ENCODE peak calls at places on chromosomes 7 and 10, in eight cellular contexts. J is glutamatergic neuron, E is esophagus squamous epithelium, K is lower lobe of right lung, R is mammary epithelial cell, S is heart right ventricle, M is progenitor cell of endocrine pancreas, T is Calu3. A is an unnamed sample.

GRCh38 chr7:136214356-136214755 is 237.2 kb upstream of the MTPN start:
- DNase-seq in T (no peak), K (no peak), S (no peak), M (no peak), E (no peak), J (no peak), R (no peak), A (no peak)

GRCh38 chr7:44796034-44796503 is 412 bp upstream of the PPIA start:
- DNase-seq in M (no peak), R (peak), J (no peak), K (no peak), E (no peak), S (no peak), T (no peak), A (no peak)

GRCh38 chr7:137801003-137801402 is 45.8 kb downstream of the DGKI start:
- DNase-seq in K (no peak), T (no peak), M (no peak), R (peak), E (no peak), S (no peak), J (no peak), A (no peak)

GRCh38 chr7:35487841-35488240 is 207.1 kb downstream of the HERPUD2 start:
- DNase-seq in K (no peak), T (no peak), S (no peak), E (no peak), J (no peak), R (no peak), M (no peak), A (no peak)

GRCh38 chr7:83015921-83016320 is 146.8 kb downstream of the PCLO start:
- DNase-seq in R (no peak), T (no peak), K (no peak), S (no peak), M (no peak), E (no peak), J (no peak), A (no peak)

GRCh38 chr7:74334026-74334425 is 44.8 kb downstream of the CLIP2 start:
- DNase-seq in S (no peak), E (no peak), M (no peak), K (no peak), R (peak), T (no peak), J (no peak), A (no peak)

GRCh38 chr7:26169271-26169670 is 17.3 kb downstream of the NFE2L3 start:
- DNase-seq in K (no peak), J (no peak), T (no peak), R (no peak), S (no peak), M (no peak), E (no peak), A (no peak)

GRCh38 chr7:34036972-34037792 is 131.8 kb downstream of the BMPER start:
- DNase-seq in E (no peak), R (no peak), M (no peak), S (no peak), J (no peak), T (no peak), K (no peak), A (no peak)

GRCh38 chr10:61761825-61762217 is 99.1 kb downstream of the CABCOCO1 start:
- DNase-seq in M (no peak), T (no peak), J (no peak), R (peak), E (no peak), K (no peak), S (no peak), A (no peak)

GRCh38 chr10:97882142-97883091 is 32.8 kb downstream of the GOLGA7B start:
- DNase-seq in J (no peak), E (no peak), K (no peak), S (no peak), R (peak), M (no peak), T (peak), A (no peak)

GRCh38 chr10:34275626-34276025 is 539.5 kb downstream of the PARD3 start:
- DNase-seq in M (no peak), E (no peak), K (no peak), R (no peak), T (no peak), S (no peak), J (no peak), A (no peak)

GRCh38 chr10:90583416-90583815 is 274.4 kb downstream of the HTR7 start:
- DNase-seq in K (no peak), T (no peak), M (no peak), R (no peak), E (no peak), S (no peak), J (no peak), A (no peak)

GRCh38 chr7:74040101-74040790 is 12.3 kb downstream of the ELN start:
- DNase-seq in J (no peak), T (no peak), M (no peak), R (no peak), K (no peak), S (no peak), E (no peak), A (no peak)

GRCh38 chr7:141649865-141650499 is 52.0 kb downstream of the DENND11 start:
- DNase-seq in J (peak), R (peak), M (peak), T (peak), K (no peak), S (no peak), E (no peak), A (peak)

GRCh38 chr7:47478926-47479791 is 102.8 kb downstream of the TNS3 start:
- DNase-seq in J (no peak), M (no peak), E (no peak), K (no peak), R (no peak), T (no peak), S (no peak), A (no peak)

GRCh38 chr10:90181251-90181691 is 479.9 kb downstream of the KIF20B start:
- DNase-seq in T (no peak), R (no peak), E (no peak), M (no peak), S (no peak), K (no peak), J (no peak), A (no peak)

GRCh38 chr10:100983868-100984669 is 3.2 kb downstream of the MRPL43 start:
- DNase-seq in J (no peak), S (no peak), E (no peak), R (no peak), M (no peak), K (peak), T (no peak), A (no peak)

GRCh38 chr10:120131183-120131582 is 238.7 kb downstream of the SEC23IP start:
- DNase-seq in K (no peak), J (no peak), E (no peak), M (peak), S (no peak), R (peak), T (no peak), A (peak)

GRCh38 chr7:28793383-28793782 is 164.7 kb downstream of the TRIL start:
- DNase-seq in E (no peak), R (no peak), M (no peak), T (no peak), S (peak), J (no peak), K (no peak), A (no peak)

GRCh38 chr7:149014309-149014708 is 14.0 kb downstream of the PDIA4 start:
- DNase-seq in S (no peak), J (no peak), E (no peak), M (no peak), R (no peak), T (no peak), K (no peak), A (no peak)

GRCh38 chr10:123236122-123236521 is 81.9 kb downstream of the BUB3 start:
- DNase-seq in R (no peak), M (no peak), K (no peak), T (no peak), S (no peak), J (no peak), E (no peak), A (no peak)

GRCh38 chr10:48444266-48444665 is 137.8 kb downstream of the MAPK8 start:
- DNase-seq in T (no peak), E (no peak), M (no peak), S (no peak), J (no peak), K (no peak), R (peak), A (no peak)

GRCh38 chr7:85659364-85659763 is 472.5 kb upstream of the SEMA3D start:
- DNase-seq in J (no peak), K (no peak), M (no peak), R (peak), E (no peak), S (no peak), T (no peak), A (no peak)

GRCh38 chr7:109246330-109247077 is 676.8 kb downstream of the DNAJB9 start:
- DNase-seq in K (no peak), E (no peak), T (peak), M (no peak), S (no peak), J (no peak), R (peak), A (no peak)

GRCh38 chr10:46282460-46283216 is 4.2 kb upstream of the ANTXRL start:
- DNase-seq in S (peak), R (peak), J (peak), K (peak), E (no peak), T (peak), M (peak), A (peak)

GRCh38 chr10:79025113-79025832 is 43.5 kb upstream of the ZMIZ1 start:
- DNase-seq in M (no peak), E (no peak), R (no peak), T (no peak), K (peak), J (peak), S (no peak), A (peak)

GRCh38 chr7:69237541-69237940 is 360.7 kb upstream of the AUTS2 start:
- DNase-seq in T (no peak), S (no peak), J (no peak), K (no peak), M (no peak), E (no peak), R (no peak), A (no peak)

GRCh38 chr10:67818323-67818722 is 19.7 kb downstream of the DNAJC12 start:
- DNase-seq in K (no peak), E (no peak), M (no peak), J (no peak), S (no peak), R (peak), T (peak), A (no peak)

GRCh38 chr7:28155019-28155660 is 25.5 kb downstream of the JAZF1 start:
- DNase-seq in J (no peak), T (no peak), R (no peak), M (no peak), E (no peak), K (no peak), S (no peak), A (no peak)

GRCh38 chr10:73785721-73786511 is 510 bp downstream of the ZSWIM8 start:
- DNase-seq in J (peak), E (no peak), M (peak), K (peak), S (no peak), T (peak), R (peak), A (peak)

GRCh38 chr7:50312176-50312575 is 7.7 kb downstream of the IKZF1 start:
- DNase-seq in M (no peak), S (no peak), E (no peak), K (no peak), J (no peak), T (no peak), R (no peak), A (no peak)

GRCh38 chr7:102117743-102118142 is 168.9 kb upstream of the SH2B2 start:
- DNase-seq in T (no peak), S (no peak), K (no peak), E (no peak), M (no peak), R (no peak), J (no peak), A (no peak)

GRCh38 chr7:102119213-102119651 is 167.4 kb upstream of the SH2B2 start:
- DNase-seq in T (no peak), S (no peak), M (no peak), E (no peak), K (no peak), J (no peak), R (peak), A (no peak)

GRCh38 chr7:102120666-102121065 is 166.0 kb upstream of the SH2B2 start:
- DNase-seq in J (no peak), K (no peak), M (no peak), T (no peak), S (no peak), E (no peak), R (no peak), A (no peak)

GRCh38 chr7:102122026-102122425 is 164.6 kb upstream of the SH2B2 start:
- DNase-seq in E (no peak), S (no peak), R (no peak), T (no peak), K (no peak), M (no peak), J (no peak), A (no peak)

DNA sequence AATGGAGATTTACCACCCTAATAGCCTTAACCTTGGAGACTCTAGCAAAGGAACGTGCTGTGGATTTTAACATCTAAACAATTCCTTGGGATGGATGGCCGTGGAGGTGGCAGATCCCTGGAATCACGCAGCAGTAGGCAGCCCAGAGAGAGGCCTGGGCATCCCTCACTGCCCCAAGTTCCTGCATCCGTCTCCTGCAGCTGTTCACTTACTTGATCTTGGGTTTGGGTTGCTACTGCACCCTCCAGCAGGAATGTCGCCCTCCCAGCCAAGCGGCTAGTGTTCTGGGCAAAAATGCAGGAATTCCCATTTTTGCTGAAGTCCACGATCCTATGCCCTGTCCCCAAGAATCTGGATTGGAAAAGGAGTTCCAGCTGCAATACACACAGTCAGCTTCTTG is 166.7 kb upstream of the SH2B2 start:
- DNase-seq in J (no peak), R (no peak), T (no peak), E (no peak), S (no peak), K (no peak), M (no peak), A (no peak)
- TF ChIP-seq CTCF in J (no peak), R (no peak), T (no peak), E (no peak), S (no peak), K (no peak), M (no peak), A (no peak)

DNA sequence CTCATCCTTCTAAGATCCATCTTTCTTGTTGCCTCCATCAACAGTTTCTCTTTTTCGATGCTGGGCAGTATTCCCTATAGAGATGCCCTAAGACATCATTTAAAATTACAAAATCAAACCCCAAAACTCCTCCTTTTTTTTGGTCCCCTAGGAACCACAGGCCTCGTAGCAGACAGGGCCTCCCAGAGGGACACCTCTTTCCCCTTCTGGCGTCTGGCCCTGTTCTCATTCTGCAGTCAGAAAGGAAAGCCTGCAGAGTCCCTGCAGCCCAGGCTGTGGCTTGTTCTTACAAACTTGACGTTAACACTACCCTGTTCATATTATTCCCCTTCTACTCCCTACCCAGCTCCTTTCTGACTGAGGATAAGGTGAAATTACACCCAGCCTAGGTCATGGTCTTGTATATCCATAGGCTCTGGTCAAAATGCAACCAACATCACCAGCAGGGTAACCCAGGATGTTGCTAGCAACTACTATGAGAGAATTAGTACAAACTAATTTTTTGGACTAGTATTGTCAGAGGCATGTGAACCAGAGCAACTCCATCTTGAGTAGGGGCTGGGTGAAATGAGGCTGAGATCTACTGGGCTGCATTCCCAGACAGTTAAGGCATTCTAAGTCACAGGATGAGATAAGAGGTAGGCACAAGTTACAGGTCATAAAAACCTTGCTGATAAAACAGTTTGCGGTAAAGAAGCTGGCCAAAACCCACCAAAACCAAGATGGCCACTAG is 3.5 kb upstream of the EPHA1 start:
- DNase-seq in R (no peak), T (no peak), E (no peak), K (no peak), M (no peak), J (no peak), S (no peak), A (no peak)
- TF ChIP-seq CTCF in R (no peak), T (no peak), E (no peak), K (no peak), M (no peak), J (peak), S (no peak), A (no peak)

GRCh38 chr10:132371641-132372081 is 25.3 kb upstream of the PWWP2B start:
- DNase-seq in J (peak), R (no peak), E (no peak), K (peak), M (no peak), T (peak), S (no peak), A (no peak)
- TF ChIP-seq CTCF in J (peak), R (peak), E (peak), K (no peak), M (peak), T (peak), S (no peak), A (no peak)

DNA sequence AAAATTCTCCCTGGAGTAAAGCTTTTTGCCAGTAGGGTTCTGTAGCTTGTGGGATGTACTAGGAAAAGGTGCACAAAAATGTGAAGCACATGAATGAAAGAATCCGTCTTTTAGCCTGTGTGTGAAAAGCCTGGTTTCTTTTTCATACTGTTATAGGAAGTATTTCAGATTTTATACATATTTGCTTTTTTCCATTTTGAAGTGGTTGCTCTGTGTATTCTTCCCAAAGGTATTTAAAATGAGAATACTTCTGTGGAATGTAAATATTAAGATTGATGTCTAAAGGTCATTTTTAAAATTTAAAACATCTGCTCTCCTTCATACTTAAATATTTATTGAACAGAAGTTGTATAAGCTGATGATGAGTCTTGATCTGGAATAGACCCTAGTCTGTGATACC is 96.8 kb downstream of the CDK14 start:
- DNase-seq in S (no peak), K (no peak), M (no peak), R (no peak), J (no peak), T (no peak), E (no peak), A (no peak)
- TF ChIP-seq CTCF in S (no peak), K (no peak), M (no peak), R (no peak), J (no peak), T (no peak), E (no peak), A (no peak)

GRCh38 chr7:75963383-75963995 is 30.9 kb downstream of the TMEM120A start:
- DNase-seq in R (no peak), M (no peak), T (no peak), J (no peak), K (no peak), S (peak), E (no peak), A (no peak)

GRCh38 chr7:75958802-75959543 is 35.4 kb downstream of the TMEM120A start:
- DNase-seq in M (no peak), K (no peak), R (no peak), S (no peak), T (no peak), J (no peak), E (no peak), A (no peak)

GRCh38 chr7:75962607-75963382 is 31.6 kb downstream of the TMEM120A start:
- DNase-seq in M (no peak), J (no peak), T (no peak), E (no peak), S (peak), K (no peak), R (no peak), A (no peak)

GRCh38 chr7:75960372-75960771 is 34.0 kb downstream of the TMEM120A start:
- DNase-seq in E (no peak), T (no peak), M (no peak), S (no peak), R (no peak), J (no peak), K (no peak), A (no peak)

DNA sequence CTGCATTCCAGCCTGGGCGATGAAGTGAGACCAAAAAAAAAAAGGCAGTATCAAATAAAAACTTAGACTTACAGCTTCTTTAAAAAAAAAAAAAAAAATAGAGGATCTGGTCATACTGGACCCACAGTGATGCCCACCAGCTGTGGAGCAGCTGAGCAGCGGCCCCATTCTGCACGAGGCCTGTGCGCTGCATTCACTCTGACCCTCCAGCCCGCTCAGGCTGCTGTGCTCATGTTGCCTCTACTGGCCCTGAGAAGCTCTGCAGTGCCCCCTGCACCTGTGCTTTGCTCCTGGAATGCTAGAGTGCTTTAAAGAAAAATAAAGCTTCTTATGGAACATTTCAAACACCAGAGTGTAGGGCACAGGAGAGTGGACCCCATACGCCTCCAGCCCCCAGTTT is 33.2 kb downstream of the TMEM120A start:
- DNase-seq in E (no peak), S (no peak), M (no peak), T (no peak), R (no peak), K (no peak), J (no peak), A (no peak)
- TF ChIP-seq CTCF in E (no peak), S (no peak), M (peak), T (no peak), R (no peak), K (no peak), J (no peak), A (no peak)

DNA sequence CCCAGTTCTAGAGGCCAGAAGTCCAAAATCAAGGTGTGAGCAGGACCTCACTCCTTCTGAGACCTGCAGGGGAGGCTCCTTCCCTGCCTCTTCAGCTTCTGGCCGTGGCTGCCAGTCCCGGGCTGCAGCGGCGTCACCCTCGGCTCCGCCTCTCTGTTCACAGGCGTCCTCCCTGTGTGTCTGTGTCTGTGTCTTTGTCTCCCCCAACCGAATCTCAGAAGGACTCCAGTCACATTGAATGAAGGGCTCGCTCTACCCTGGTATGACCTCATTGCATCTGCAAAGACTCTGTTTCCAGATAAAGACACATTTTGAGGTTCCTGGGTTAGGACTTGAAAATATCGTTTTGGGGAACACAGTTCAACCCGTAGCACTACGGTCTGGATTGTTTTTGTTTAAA is 33.1 kb upstream of the GALNT11 start:
- DNase-seq in M (no peak), R (peak), S (peak), J (peak), K (peak), E (no peak), T (peak), A (peak)
- TF ChIP-seq CTCF in M (peak), R (no peak), S (peak), J (no peak), K (peak), E (no peak), T (no peak), A (no peak)

GRCh38 chr7:132503415-132503814 is 72.9 kb downstream of the PLXNA4 start:
- DNase-seq in E (no peak), J (no peak), K (no peak), S (no peak), R (no peak), T (no peak), M (no peak), A (no peak)
- TF ChIP-seq CTCF in E (no peak), J (no peak), K (no peak), S (no peak), R (no peak), T (no peak), M (no peak), A (no peak)

A was measured in nephron progenitor cell.